ENCODE peak calls at places on chromosomes 1 and 21, in ten cellular contexts. F is astrocyte of the hippocampus; J is SJCRH30; X is T-helper 2 cell; T is AG09319; Z is DMS153; B is stimulated activated CD4-positive, alpha-beta T cell treated with anti-CD3 and anti-CD28 coated beads, TNF-alpha, amount 100 ng/mL, for 4 hours; V is bronchial epithelial cell; Q is GM03348; A is activated CD4-positive, alpha-beta T cell treated with anti-CD3 and anti-CD28 coated beads, Interleukin-2, amount 50 U/mL, for 4 hours. D is an unnamed sample.

GRCh38 chr1:11194407-11195176 is 5.4 kb downstream of the ANGPTL7 start:
- DNase-seq in B (no peak), T (no peak), X (no peak), V (no peak), Q (no peak), F (no peak), Z (no peak), J (no peak), A (no peak), D (no peak)

GRCh38 chr1:52424757-52425265 is 20.4 kb downstream of the PRPF38A start:
- DNase-seq in V (peak), J (no peak), Z (no peak), Q (no peak), F (no peak), A (no peak), T (no peak), X (no peak), B (no peak), D (no peak)

GRCh38 chr21:21688877-21689276 is 690.7 kb downstream of the NCAM2 start:
- DNase-seq in X (no peak), Z (no peak), F (peak), Q (peak), A (no peak), J (peak), B (no peak), V (no peak), T (no peak), D (no peak)

GRCh38 chr21:42694751-42695150 is 41.3 kb downstream of the PDE9A start:
- DNase-seq in Q (no peak), J (no peak), F (no peak), V (no peak), T (no peak), A (no peak), Z (no peak), B (no peak), X (no peak), D (no peak)

GRCh38 chr1:236997882-236998281 is 6.4 kb downstream of the MT1HL1 start:
- DNase-seq in A (no peak), F (no peak), X (no peak), Z (peak), T (no peak), Q (no peak), V (peak), B (no peak), J (no peak), D (no peak)

GRCh38 chr1:172723251-172723650 is 64.3 kb downstream of the FASLG start:
- DNase-seq in X (no peak), Z (no peak), V (no peak), Q (no peak), A (no peak), B (no peak), F (peak), J (no peak), T (no peak), D (no peak)

GRCh38 chr1:244322791-244323521 is 128.8 kb downstream of the ADSS2 start:
- DNase-seq in Q (peak), B (no peak), Z (no peak), X (peak), J (no peak), F (peak), A (no peak), V (peak), T (peak), D (no peak)

GRCh38 chr1:155023627-155024026 is 10.0 kb downstream of the DCST2 start:
- DNase-seq in J (no peak), X (no peak), F (no peak), T (no peak), B (no peak), A (no peak), V (no peak), Z (no peak), Q (no peak), D (no peak)

GRCh38 chr1:78527706-78528105 is 36.9 kb downstream of the PTGFR start:
- DNase-seq in Z (no peak), X (no peak), F (no peak), A (no peak), Q (peak), B (no peak), J (no peak), T (no peak), V (no peak), D (no peak)

GRCh38 chr1:182069028-182069466 is 7.5 kb upstream of the ZNF648 start:
- DNase-seq in Z (peak), Q (peak), A (no peak), V (peak), J (peak), F (peak), T (no peak), B (no peak), X (no peak), D (no peak)

GRCh38 chr1:51901151-51901550 is 22.6 kb upstream of the NRDC start:
- DNase-seq in J (no peak), Q (no peak), A (no peak), F (no peak), X (no peak), Z (no peak), T (no peak), B (no peak), V (no peak), D (no peak)

GRCh38 chr1:39995973-39996393 is 41.0 kb downstream of the MFSD2A start:
- DNase-seq in A (no peak), X (peak), F (no peak), B (no peak), Q (no peak), V (no peak), Z (no peak), T (no peak), J (no peak), D (no peak)

GRCh38 chr1:12525311-12526181 is 92.5 kb downstream of the DHRS3 start:
- DNase-seq in X (no peak), B (no peak), Z (no peak), A (no peak), J (no peak), Q (no peak), V (no peak), T (no peak), F (no peak), D (no peak)

GRCh38 chr1:216246577-216246976 is 176.7 kb downstream of the USH2A start:
- DNase-seq in T (no peak), J (no peak), V (no peak), B (no peak), A (no peak), Q (no peak), F (no peak), Z (no peak), X (no peak), D (no peak)

GRCh38 chr1:75672528-75673393 is 51.7 kb upstream of the ACADM start:
- DNase-seq in F (peak), B (no peak), Q (peak), V (peak), X (no peak), A (no peak), J (peak), Z (no peak), T (peak), D (no peak)

GRCh38 chr21:38327984-38328383 is 71.2 kb downstream of the KCNJ15 start:
- DNase-seq in Q (peak), T (no peak), Z (no peak), V (no peak), B (no peak), F (peak), J (no peak), X (no peak), A (no peak), D (no peak)

GRCh38 chr1:194387531-194387930 is 1201.1 kb upstream of the B3GALT2 start:
- DNase-seq in J (no peak), T (no peak), B (no peak), Z (no peak), A (no peak), Q (no peak), F (no peak), V (no peak), X (no peak), D (no peak)

GRCh38 chr1:204941415-204942338 is 71.0 kb downstream of the NFASC start:
- DNase-seq in Q (peak), T (peak), J (peak), Z (peak), V (peak), A (peak), F (peak), X (no peak), B (no peak), D (no peak)

GRCh38 chr21:44758781-44759627 is 42.6 kb downstream of the UBE2G2 start:
- DNase-seq in V (no peak), X (no peak), B (no peak), A (no peak), Q (no peak), T (no peak), Z (no peak), F (no peak), J (no peak), D (no peak)

GRCh38 chr1:10170362-10170665 is 40.1 kb upstream of the KIF1B start:
- DNase-seq in T (no peak), F (no peak), Q (no peak), V (peak), J (no peak), X (no peak), Z (no peak), B (no peak), A (no peak), D (no peak)

GRCh38 chr1:232627645-232628334 is 2.1 kb downstream of the SIPA1L2 start:
- DNase-seq in V (peak), A (peak), Q (no peak), X (peak), B (no peak), J (no peak), Z (peak), F (peak), T (no peak), D (no peak)

GRCh38 chr1:112723511-112723839 is 8.3 kb upstream of the PPM1J start:
- DNase-seq in V (no peak), Z (no peak), A (no peak), X (no peak), Q (no peak), J (no peak), B (no peak), T (no peak), F (no peak), D (no peak)

GRCh38 chr1:35573198-35573775 is at the start of gene TFAP2E:
- DNase-seq in X (no peak), Z (no peak), B (no peak), J (peak), F (peak), V (no peak), A (no peak), T (no peak), Q (peak), D (no peak)

GRCh38 chr21:30329203-30329868 is 8.2 kb downstream of the KRTAP27-1 start:
- DNase-seq in J (no peak), A (no peak), Z (no peak), B (no peak), V (peak), X (no peak), F (peak), Q (no peak), T (no peak), D (no peak)

GRCh38 chr1:12485231-12486172 is 132.5 kb downstream of the DHRS3 start:
- DNase-seq in Q (no peak), B (no peak), A (no peak), J (no peak), X (no peak), T (peak), Z (no peak), F (peak), V (no peak), D (no peak)

GRCh38 chr1:114627107-114627506 is 42.7 kb downstream of the DENND2C start:
- DNase-seq in T (no peak), A (no peak), J (no peak), F (peak), Z (no peak), B (no peak), V (no peak), X (no peak), Q (no peak), D (no peak)

GRCh38 chr1:200062143-200062542 is 34.6 kb downstream of the NR5A2 start:
- DNase-seq in V (no peak), Q (no peak), J (no peak), A (no peak), Z (no peak), B (no peak), F (no peak), T (no peak), X (no peak), D (no peak)

GRCh38 chr1:18618546-18619466 is 11.8 kb upstream of the PAX7 start:
- DNase-seq in B (no peak), Z (no peak), X (no peak), F (peak), A (no peak), J (no peak), Q (no peak), T (no peak), V (peak), D (no peak)

GRCh38 chr1:84505167-84506001 is 802 bp upstream of the SPATA1 start:
- DNase-seq in A (no peak), T (peak), F (no peak), B (no peak), Q (peak), X (no peak), J (peak), V (peak), Z (no peak), D (no peak)

GRCh38 chr1:206925116-206925736 is 3.5 kb upstream of the FCMR start:
- DNase-seq in T (no peak), J (no peak), X (peak), F (no peak), V (no peak), Q (no peak), Z (no peak), A (no peak), B (no peak), D (peak)

GRCh38 chr1:185317886-185318310 is 855 bp upstream of the IVNS1ABP start:
- DNase-seq in T (no peak), X (no peak), V (peak), J (no peak), A (peak), Z (peak), F (no peak), Q (peak), B (peak), D (peak)

GRCh38 chr1:204319027-204319426 is 40.7 kb downstream of the PLEKHA6 start:
- DNase-seq in A (no peak), V (no peak), B (no peak), X (no peak), F (no peak), T (no peak), J (no peak), Z (no peak), Q (no peak), D (no peak)

GRCh38 chr1:5329068-5329739 is 663.0 kb downstream of the NPHP4 start:
- DNase-seq in X (no peak), Z (no peak), Q (no peak), V (no peak), F (no peak), J (no peak), A (no peak), B (no peak), T (no peak), D (no peak)

GRCh38 chr1:164671597-164672327 is 112.8 kb downstream of the PBX1 start:
- DNase-seq in T (no peak), A (no peak), Z (no peak), X (no peak), F (peak), Q (peak), V (peak), B (no peak), J (no peak), D (no peak)

GRCh38 chr1:180353930-180354329 is 123.9 kb downstream of the LHX4 start:
- DNase-seq in F (no peak), X (no peak), V (no peak), Q (no peak), Z (no peak), J (no peak), A (no peak), T (no peak), B (no peak), D (no peak)